ENCODE peak calls at places on chromosomes 11 and 22, in four cellular contexts. One of them, this sample, is unnamed.

GRCh38 chr11:118106789-118107335 is 20.1 kb upstream of the SMIM35 start:
- DNase-seq in GM12891: no peak
- DNase-seq in GM12878: no peak
- DNase-seq in K562: no peak
- DNase-seq in this sample: no peak

GRCh38 chr11:15481871-15482270 is 367.1 kb downstream of the INSC start:
- DNase-seq in GM12891: no peak
- DNase-seq in GM12878: no peak
- DNase-seq in K562: no peak
- DNase-seq in this sample: no peak

GRCh38 chr11:70176940-70177689 is 26.0 kb upstream of the FADD start:
- DNase-seq in GM12891: peak; percentile 90
- DNase-seq in GM12878: no peak
- DNase-seq in K562: peak; percentile 90
- DNase-seq in this sample: peak; percentile 27

GRCh38 chr11:108826136-108826535 is 161.3 kb downstream of the DDX10 start:
- DNase-seq in GM12891: no peak
- DNase-seq in GM12878: no peak
- DNase-seq in K562: no peak
- DNase-seq in this sample: no peak

GRCh38 chr22:37804886-37805857 is 2.6 kb upstream of the GCAT start:
- DNase-seq in GM12891: peak; percentile 61
- DNase-seq in GM12878: no peak
- DNase-seq in K562: no peak
- DNase-seq in this sample: peak; percentile 52

GRCh38 chr22:31128156-31128555 is 5.4 kb downstream of the INPP5J start:
- DNase-seq in GM12891: peak; percentile 6
- DNase-seq in GM12878: no peak
- DNase-seq in K562: no peak
- DNase-seq in this sample: no peak

GRCh38 chr22:35850831-35851230 is 133.2 kb downstream of the APOL5 start:
- DNase-seq in GM12891: no peak
- DNase-seq in GM12878: no peak
- DNase-seq in K562: no peak
- DNase-seq in this sample: no peak

GRCh38 chr11:83521647-83522596 is 235.8 kb upstream of the CCDC90B start:
- DNase-seq in GM12891: no peak
- DNase-seq in GM12878: no peak
- DNase-seq in K562: peak; percentile 7
- DNase-seq in this sample: no peak

GRCh38 chr22:24183321-24184031 is 2.2 kb downstream of the SUSD2 start:
- DNase-seq in GM12891: no peak
- DNase-seq in GM12878: no peak
- DNase-seq in K562: no peak
- DNase-seq in this sample: no peak

GRCh38 chr11:65505434-65506315 is 6.8 kb downstream of the MALAT1 start:
- DNase-seq in GM12891: no peak
- DNase-seq in GM12878: no peak
- DNase-seq in K562: no peak
- DNase-seq in this sample: peak; percentile 46

GRCh38 chr22:36145881-36146280 is 14.7 kb downstream of the APOL3 start:
- DNase-seq in GM12891: no peak
- DNase-seq in GM12878: no peak
- DNase-seq in K562: no peak
- DNase-seq in this sample: no peak

GRCh38 chr11:5930614-5931013 is 11.4 kb upstream of the OR56A3 start:
- DNase-seq in GM12891: no peak
- DNase-seq in GM12878: no peak
- DNase-seq in K562: no peak
- DNase-seq in this sample: no peak

GRCh38 chr11:117953029-117953671 is 23.9 kb upstream of the TMPRSS13 start:
- DNase-seq in GM12891: no peak
- DNase-seq in GM12878: no peak
- DNase-seq in K562: peak; percentile 65
- DNase-seq in this sample: peak; percentile 49

GRCh38 chr22:49488943-49489342 is 338.7 kb downstream of the BRD1 start:
- DNase-seq in GM12891: no peak
- DNase-seq in GM12878: no peak
- DNase-seq in K562: no peak
- DNase-seq in this sample: no peak

GRCh38 chr11:67033661-67034166 is 10.8 kb downstream of the SYT12 start:
- DNase-seq in GM12891: no peak
- DNase-seq in GM12878: no peak
- DNase-seq in K562: no peak
- DNase-seq in this sample: no peak

GRCh38 chr11:119935341-119935925 is 202.5 kb downstream of the TRIM29 start:
- DNase-seq in GM12891: no peak
- DNase-seq in GM12878: no peak
- DNase-seq in K562: no peak
- DNase-seq in this sample: no peak

GRCh38 chr11:14237333-14237988 is 121.5 kb downstream of the RRAS2 start:
- DNase-seq in GM12891: peak; percentile 64
- DNase-seq in GM12878: peak; percentile 76
- DNase-seq in K562: no peak
- DNase-seq in this sample: no peak

GRCh38 chr11:118928108-118928869 is 2.6 kb upstream of the BCL9L start:
- DNase-seq in GM12891: peak; percentile 79
- DNase-seq in GM12878: peak; percentile 67
- DNase-seq in K562: peak; percentile 99
- DNase-seq in this sample: peak; percentile 93

GRCh38 chr11:7020183-7020917 is at the start of the genes NLRP14 and ZNF214:
- DNase-seq in GM12891: no peak
- DNase-seq in GM12878: no peak
- DNase-seq in K562: peak; percentile 59
- DNase-seq in this sample: no peak

GRCh38 chr11:71286701-71287643 is 34.6 kb upstream of the SHANK2 start:
- DNase-seq in GM12891: no peak
- DNase-seq in GM12878: no peak
- DNase-seq in K562: no peak
- DNase-seq in this sample: no peak

GRCh38 chr22:23565942-23566715 is 14.0 kb downstream of the IGLL1 start:
- DNase-seq in GM12891: no peak
- DNase-seq in GM12878: no peak
- DNase-seq in K562: no peak
- DNase-seq in this sample: no peak

GRCh38 chr11:69912911-69913451 is 93.8 kb upstream of the FGF3 start:
- DNase-seq in GM12891: no peak
- DNase-seq in GM12878: no peak
- DNase-seq in K562: no peak
- DNase-seq in this sample: peak; percentile 6

GRCh38 chr11:103484545-103484944 is 375.3 kb downstream of the DYNC2H1 start:
- DNase-seq in GM12891: no peak
- DNase-seq in GM12878: no peak
- DNase-seq in K562: no peak
- DNase-seq in this sample: no peak

GRCh38 chr11:64071849-64072248 is 36.1 kb downstream of the FLRT1 start:
- DNase-seq in GM12891: no peak
- DNase-seq in GM12878: no peak
- DNase-seq in K562: no peak
- DNase-seq in this sample: no peak

DNA sequence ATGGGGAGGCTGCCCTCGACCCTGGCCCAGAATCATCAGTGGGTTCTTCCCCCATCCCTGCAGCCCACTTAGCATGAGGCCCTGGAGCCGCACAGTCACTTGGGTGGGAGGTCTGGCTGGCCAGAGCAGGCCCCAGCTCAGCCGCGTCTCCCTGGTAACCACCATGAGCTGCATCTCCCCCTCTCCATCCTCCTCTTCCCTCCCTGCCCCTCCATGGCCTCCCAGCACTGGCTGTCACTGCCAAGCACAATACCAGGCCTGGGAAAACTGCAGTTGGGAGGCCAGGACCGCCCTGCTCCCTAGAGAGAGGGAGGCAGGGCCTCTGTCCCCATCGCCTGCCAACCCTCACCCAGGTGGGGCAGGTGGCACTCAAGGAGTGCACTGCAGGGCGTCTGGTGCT is 8.0 kb downstream of the CSDC2 start:
- DNase-seq in GM12891: no peak
- DNase-seq in GM12878: no peak
- DNase-seq in K562: no peak
- DNase-seq in this sample: no peak
- TF ChIP-seq SPI1 in GM12891: no peak
- TF ChIP-seq SPI1 in GM12878: no peak
- TF ChIP-seq SPI1 in K562: no peak
- TF ChIP-seq SPI1 in this sample: no peak

GRCh38 chr22:43755452-43755851 is 56.7 kb downstream of the EFCAB6 start:
- DNase-seq in GM12891: no peak
- DNase-seq in GM12878: no peak
- DNase-seq in K562: no peak
- DNase-seq in this sample: no peak
- TF ChIP-seq POLR2AphosphoS5 in GM12891: no peak
- TF ChIP-seq POLR2AphosphoS5 in GM12878: no peak
- TF ChIP-seq POLR2AphosphoS5 in K562: no peak
- TF ChIP-seq POLR2AphosphoS5 in this sample: no peak

DNA sequence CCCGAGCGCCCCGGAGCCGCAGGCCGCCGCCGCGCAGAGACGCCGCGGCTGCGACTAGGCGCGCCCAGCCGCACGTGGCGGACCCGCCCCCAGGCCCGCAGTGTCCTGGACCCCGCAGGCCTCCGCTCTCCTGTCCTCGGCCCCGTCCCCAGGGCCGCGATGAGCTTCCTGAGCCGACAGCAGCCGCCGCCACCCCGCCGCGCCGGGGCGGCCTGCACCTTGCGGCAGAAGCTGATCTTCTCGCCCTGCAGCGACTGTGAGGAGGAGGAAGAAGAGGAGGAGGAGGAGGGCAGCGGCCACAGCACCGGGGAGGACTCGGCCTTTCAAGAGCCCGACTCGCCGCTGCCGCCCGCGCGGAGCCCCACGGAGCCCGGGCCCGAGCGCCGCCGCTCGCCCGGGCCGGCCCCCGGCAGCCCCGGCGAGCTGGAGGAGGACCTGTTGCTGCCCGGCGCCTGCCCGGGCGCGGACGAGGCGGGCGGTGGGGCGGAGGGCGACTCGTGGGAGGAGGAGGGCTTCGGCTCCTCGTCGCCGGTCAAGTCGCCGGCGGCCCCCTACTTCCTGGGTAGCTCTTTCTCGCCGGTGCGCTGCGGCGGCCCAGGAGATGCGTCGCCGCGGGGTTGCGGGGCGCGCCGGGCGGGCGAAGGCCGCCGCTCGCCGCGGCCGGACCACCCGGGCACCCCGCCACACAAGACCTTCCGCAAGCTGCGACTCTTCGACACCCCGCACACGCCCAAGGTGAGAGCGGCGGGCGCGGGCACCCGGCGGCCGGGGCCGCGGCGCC is 495 bp downstream of the WEE1 start:
- DNase-seq in GM12891: no peak
- DNase-seq in GM12878: no peak
- DNase-seq in K562: peak; percentile 32
- DNase-seq in this sample: no peak
- TF ChIP-seq SPI1 in GM12891: no peak
- TF ChIP-seq SPI1 in GM12878: no peak
- TF ChIP-seq SPI1 in K562: no peak
- TF ChIP-seq SPI1 in this sample: no peak

GRCh38 chr11:58573451-58574104 is 2.1 kb downstream of the LPXN start:
- DNase-seq in GM12891: no peak
- DNase-seq in GM12878: no peak
- DNase-seq in K562: no peak
- DNase-seq in this sample: peak; percentile 48
- TF ChIP-seq POLR2AphosphoS5 in GM12891: peak; percentile 58
- TF ChIP-seq POLR2AphosphoS5 in GM12878: peak; percentile 85
- TF ChIP-seq POLR2AphosphoS5 in K562: no peak
- TF ChIP-seq POLR2AphosphoS5 in this sample: no peak

DNA sequence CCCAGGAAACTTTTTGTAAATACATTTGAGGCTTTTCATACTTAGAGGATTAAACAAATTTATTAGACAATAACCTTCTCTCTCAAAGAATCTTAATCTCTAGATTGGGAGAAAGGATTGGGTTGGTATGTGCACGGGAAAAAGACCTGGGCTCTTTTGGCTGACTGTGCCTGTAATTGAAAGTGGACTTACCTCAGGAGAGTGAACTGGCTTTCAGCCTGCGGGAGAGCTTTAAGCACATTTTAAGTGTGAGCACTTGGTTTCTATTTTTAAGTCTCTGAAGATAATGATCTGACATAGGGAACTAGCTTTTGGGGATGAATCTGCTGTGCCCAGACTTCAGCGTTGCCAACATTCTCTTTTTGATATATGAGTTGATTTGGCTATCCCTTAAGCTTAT is 35.8 kb downstream of the UVRAG start:
- DNase-seq in GM12891: no peak
- DNase-seq in GM12878: no peak
- DNase-seq in K562: no peak
- DNase-seq in this sample: no peak
- TF ChIP-seq SPI1 in GM12891: no peak
- TF ChIP-seq SPI1 in GM12878: no peak
- TF ChIP-seq SPI1 in K562: no peak
- TF ChIP-seq SPI1 in this sample: no peak